ENCODE peak calls at places on chromosomes 2 and 18, in four cellular contexts. One of them, this sample, is unnamed.

GRCh38 chr2:241049739-241050623 is 51.6 kb downstream of the SNED1 start:
- DNase-seq in fibroblast of lung: no peak
- DNase-seq in PC-9: no peak
- DNase-seq in GM23248: no peak
- DNase-seq in this sample: no peak

GRCh38 chr2:182597570-182597969 is 118.5 kb upstream of the DNAJC10 start:
- DNase-seq in fibroblast of lung: peak; percentile 16
- DNase-seq in PC-9: no peak
- DNase-seq in GM23248: no peak
- DNase-seq in this sample: no peak

GRCh38 chr2:74418312-74418711 is 3.1 kb downstream of the C2orf81 start:
- DNase-seq in fibroblast of lung: no peak
- DNase-seq in PC-9: no peak
- DNase-seq in GM23248: no peak
- DNase-seq in this sample: no peak

GRCh38 chr18:24446953-24447537 is 13.4 kb upstream of the HRH4 start:
- DNase-seq in fibroblast of lung: peak; percentile 18
- DNase-seq in PC-9: no peak
- DNase-seq in GM23248: peak; percentile 13
- DNase-seq in this sample: peak; percentile 19

GRCh38 chr2:66441651-66442365 is 6.9 kb downstream of the MEIS1 start:
- DNase-seq in fibroblast of lung: peak; percentile 58
- DNase-seq in PC-9: no peak
- DNase-seq in GM23248: peak; percentile 45
- DNase-seq in this sample: no peak

GRCh38 chr2:10507106-10507505 is 59.0 kb upstream of the ODC1 start:
- DNase-seq in fibroblast of lung: no peak
- DNase-seq in PC-9: no peak
- DNase-seq in GM23248: no peak
- DNase-seq in this sample: no peak

GRCh38 chr2:227394403-227394802 is 6.7 kb upstream of the SCYGR1 start:
- DNase-seq in fibroblast of lung: no peak
- DNase-seq in PC-9: no peak
- DNase-seq in GM23248: no peak
- DNase-seq in this sample: peak; percentile 26

GRCh38 chr2:135132314-135132713 is 80.2 kb downstream of the RAB3GAP1 start:
- DNase-seq in fibroblast of lung: peak; percentile 52
- DNase-seq in PC-9: no peak
- DNase-seq in GM23248: peak; percentile 81
- DNase-seq in this sample: no peak

GRCh38 chr2:36339819-36340218 is 15.8 kb upstream of the CRIM1 start:
- DNase-seq in fibroblast of lung: no peak
- DNase-seq in PC-9: peak; percentile 68
- DNase-seq in GM23248: peak; percentile 75
- DNase-seq in this sample: no peak

GRCh38 chr2:66437601-66438497 is 2.9 kb downstream of the MEIS1 start:
- DNase-seq in fibroblast of lung: peak; percentile 57
- DNase-seq in PC-9: no peak
- DNase-seq in GM23248: peak; percentile 71
- DNase-seq in this sample: peak; percentile 32

GRCh38 chr2:75403991-75404428 is 156.7 kb downstream of the EVA1A start:
- DNase-seq in fibroblast of lung: peak; percentile 66
- DNase-seq in PC-9: no peak
- DNase-seq in GM23248: peak; percentile 69
- DNase-seq in this sample: peak; percentile 54

GRCh38 chr2:68971591-68972231 is 2.7 kb upstream of the GKN1 start:
- DNase-seq in fibroblast of lung: peak; percentile 85
- DNase-seq in PC-9: peak; percentile 89
- DNase-seq in GM23248: peak; percentile 95
- DNase-seq in this sample: no peak

GRCh38 chr18:44849361-44849760 is 168.7 kb downstream of the SETBP1 start:
- DNase-seq in fibroblast of lung: no peak
- DNase-seq in PC-9: no peak
- DNase-seq in GM23248: no peak
- DNase-seq in this sample: no peak

GRCh38 chr2:121090088-121090715 is 194.8 kb downstream of the TFCP2L1 start:
- DNase-seq in fibroblast of lung: no peak
- DNase-seq in PC-9: no peak
- DNase-seq in GM23248: no peak
- DNase-seq in this sample: no peak

GRCh38 chr2:182077451-182078142 is 91.9 kb downstream of the PPP1R1C start:
- DNase-seq in fibroblast of lung: peak; percentile 97
- DNase-seq in PC-9: peak; percentile 76
- DNase-seq in GM23248: peak; percentile 88
- DNase-seq in this sample: peak; percentile 81

GRCh38 chr18:57784816-57785144 is 18.3 kb downstream of the ATP8B1 start:
- DNase-seq in fibroblast of lung: no peak
- DNase-seq in PC-9: no peak
- DNase-seq in GM23248: no peak
- DNase-seq in this sample: no peak

GRCh38 chr18:79975985-79976680 is 11.7 kb downstream of the HSBP1L1 start:
- DNase-seq in fibroblast of lung: no peak
- DNase-seq in PC-9: no peak
- DNase-seq in GM23248: no peak
- DNase-seq in this sample: no peak

GRCh38 chr2:95323347-95324155 is 26.4 kb downstream of the KCNIP3 start:
- DNase-seq in fibroblast of lung: peak; percentile 37
- DNase-seq in PC-9: peak; percentile 60
- DNase-seq in GM23248: peak; percentile 63
- DNase-seq in this sample: peak; percentile 16

GRCh38 chr18:48641981-48642380 is 103.2 kb downstream of the CTIF start:
- DNase-seq in fibroblast of lung: no peak
- DNase-seq in PC-9: no peak
- DNase-seq in GM23248: no peak
- DNase-seq in this sample: no peak

GRCh38 chr2:172046866-172047265 is 38.4 kb upstream of the DLX1 start:
- DNase-seq in fibroblast of lung: no peak
- DNase-seq in PC-9: peak; percentile 61
- DNase-seq in GM23248: peak; percentile 5
- DNase-seq in this sample: no peak

GRCh38 chr2:66495788-66496640 is 61.1 kb downstream of the MEIS1 start:
- DNase-seq in fibroblast of lung: peak; percentile 86
- DNase-seq in PC-9: peak; percentile 92
- DNase-seq in GM23248: peak; percentile 96
- DNase-seq in this sample: no peak

GRCh38 chr18:9615973-9616559 is 1.7 kb upstream of the PPP4R1 start:
- DNase-seq in fibroblast of lung: no peak
- DNase-seq in PC-9: peak; percentile 46
- DNase-seq in GM23248: peak; percentile 77
- DNase-seq in this sample: no peak

GRCh38 chr18:13377496-13377895 is 158.9 kb downstream of the LDLRAD4 start:
- DNase-seq in fibroblast of lung: no peak
- DNase-seq in PC-9: no peak
- DNase-seq in GM23248: no peak
- DNase-seq in this sample: no peak

GRCh38 chr2:184859187-184859586 is 260.9 kb downstream of the ZNF804A start:
- DNase-seq in fibroblast of lung: no peak
- DNase-seq in PC-9: no peak
- DNase-seq in GM23248: no peak
- DNase-seq in this sample: no peak

GRCh38 chr2:175414872-175415487 is 233.5 kb upstream of the ATP5MC3 start:
- DNase-seq in fibroblast of lung: peak; percentile 71
- DNase-seq in PC-9: no peak
- DNase-seq in GM23248: peak; percentile 67
- DNase-seq in this sample: peak; percentile 55

GRCh38 chr2:153532160-153532559 is 53.6 kb upstream of the RPRM start:
- DNase-seq in fibroblast of lung: no peak
- DNase-seq in PC-9: no peak
- DNase-seq in GM23248: no peak
- DNase-seq in this sample: no peak

GRCh38 chr2:95054016-95054415 is 28.5 kb downstream of the MAL start:
- DNase-seq in fibroblast of lung: no peak
- DNase-seq in PC-9: no peak
- DNase-seq in GM23248: no peak
- DNase-seq in this sample: no peak

GRCh38 chr2:43142921-43143438 is 83.4 kb downstream of the ZFP36L2 start:
- DNase-seq in fibroblast of lung: no peak
- DNase-seq in PC-9: peak; percentile 37
- DNase-seq in GM23248: peak; percentile 28
- DNase-seq in this sample: no peak

GRCh38 chr2:55779459-55780421 is 86.1 kb upstream of the PNPT1 start:
- DNase-seq in fibroblast of lung: peak; percentile 28
- DNase-seq in PC-9: peak; percentile 87
- DNase-seq in GM23248: peak; percentile 80
- DNase-seq in this sample: peak; percentile 49

DNA sequence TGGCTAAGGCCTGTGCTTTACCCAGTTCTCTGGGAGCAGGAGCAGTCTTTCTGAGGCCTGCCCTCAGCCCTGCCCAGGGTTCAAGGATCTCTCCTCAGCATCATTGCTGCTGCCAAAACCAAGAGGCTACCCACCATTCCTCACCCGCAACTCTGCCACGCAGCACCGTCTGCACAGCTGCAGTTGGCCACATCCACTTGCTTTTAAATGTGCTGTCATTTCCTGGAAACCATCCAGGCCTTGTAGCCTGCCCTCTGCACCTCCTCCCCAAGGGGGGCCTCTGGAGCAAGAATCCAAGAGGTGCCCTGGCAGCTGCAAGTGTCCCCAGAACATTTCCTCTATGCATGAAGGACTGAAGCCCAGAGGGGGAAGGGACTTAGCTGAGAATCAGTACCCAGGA is 14.7 kb downstream of the EMX1 start:
- DNase-seq in fibroblast of lung: peak; percentile 36
- DNase-seq in PC-9: no peak
- DNase-seq in GM23248: peak; percentile 54
- DNase-seq in this sample: no peak
- H3K27me3 ChIP-seq in fibroblast of lung: peaks cover 42% of the 10 kb centered on the region
- H3K27me3 ChIP-seq in PC-9: peaks cover 53% of the 10 kb centered on the region
- H3K27me3 ChIP-seq in GM23248: peaks cover 29% of the 10 kb centered on the region
- H3K27me3 ChIP-seq in this sample: peaks cover 4% of the 10 kb centered on the region

GRCh38 chr18:37430346-37431076 is 135.1 kb downstream of the CELF4 start:
- DNase-seq in fibroblast of lung: no peak
- DNase-seq in PC-9: no peak
- DNase-seq in GM23248: no peak
- DNase-seq in this sample: no peak
- H3K4me2 ChIP-seq in fibroblast of lung: no peak overlapping the region
- H3K4me2 ChIP-seq in PC-9: no peak overlapping the region
- H3K4me2 ChIP-seq in GM23248: no peak overlapping the region
- H3K4me2 ChIP-seq in this sample: no peak overlapping the region

GRCh38 chr2:20671736-20672080 is 4.8 kb downstream of the GDF7 start:
- DNase-seq in fibroblast of lung: no peak
- DNase-seq in PC-9: no peak
- DNase-seq in GM23248: no peak
- DNase-seq in this sample: no peak
- TF ChIP-seq EZH2 in fibroblast of lung: peak; percentile 70
- TF ChIP-seq EZH2 in PC-9: no peak
- TF ChIP-seq EZH2 in GM23248: peak; percentile 84
- TF ChIP-seq EZH2 in this sample: no peak

DNA sequence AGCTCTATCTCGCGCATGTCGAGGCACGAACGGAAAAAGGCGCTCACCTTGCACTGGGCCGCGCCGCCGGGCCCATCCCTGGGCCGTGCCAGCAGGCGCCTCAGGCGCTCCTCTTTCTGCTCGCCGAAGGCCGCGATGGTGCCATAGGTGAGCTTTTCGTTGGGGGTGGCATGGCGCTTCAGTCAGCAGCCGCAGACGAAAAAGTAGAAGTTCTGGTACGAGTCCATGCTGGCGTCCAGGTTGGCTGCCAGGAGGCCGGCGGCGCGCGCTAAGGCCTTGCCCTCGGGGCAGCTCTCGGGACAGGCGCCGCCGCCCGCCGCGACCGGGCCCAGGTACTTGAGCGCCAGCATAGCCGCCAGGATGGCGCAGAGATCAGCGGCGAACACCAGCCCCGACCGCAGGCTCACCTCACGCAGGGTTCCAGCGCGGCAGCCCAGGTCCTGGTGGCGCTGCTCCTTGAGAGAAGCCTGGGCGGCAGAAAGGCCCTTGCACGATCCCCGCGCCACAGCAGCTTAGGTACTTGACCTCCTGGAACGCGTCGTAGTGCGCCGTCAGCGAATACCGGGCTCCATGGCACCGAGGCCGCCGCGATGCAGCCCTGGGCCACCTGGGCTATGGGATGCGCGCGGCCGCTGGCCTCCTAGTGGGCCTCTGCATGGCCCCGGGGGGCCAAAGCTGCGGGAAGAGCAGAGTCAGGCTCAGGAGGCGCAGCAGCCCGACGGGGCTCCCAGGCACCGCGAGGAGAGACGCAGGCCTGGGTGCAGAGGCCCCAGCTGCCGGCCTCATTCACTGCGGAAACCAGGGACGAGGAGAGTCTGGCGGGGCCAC is 12.8 kb downstream of the ALPG start:
- DNase-seq in fibroblast of lung: no peak
- DNase-seq in PC-9: no peak
- DNase-seq in GM23248: no peak
- DNase-seq in this sample: no peak
- H3K27me3 ChIP-seq in fibroblast of lung: peaks cover 50% of the 10 kb centered on the region
- H3K27me3 ChIP-seq in PC-9: no peaks in the 10 kb centered on the region
- H3K27me3 ChIP-seq in GM23248: peaks cover 58% of the 10 kb centered on the region
- H3K27me3 ChIP-seq in this sample: peaks cover 4% of the 10 kb centered on the region

GRCh38 chr2:27081984-27082772 is 3.8 kb downstream of the EMILIN1 start:
- DNase-seq in fibroblast of lung: no peak
- DNase-seq in PC-9: no peak
- DNase-seq in GM23248: no peak
- DNase-seq in this sample: no peak
- H3K4me2 ChIP-seq in fibroblast of lung: no peak overlapping the region
- H3K4me2 ChIP-seq in PC-9: peak overlapping the region; percentile 79
- H3K4me2 ChIP-seq in GM23248: no peak overlapping the region
- H3K4me2 ChIP-seq in this sample: peak overlapping the region; percentile 87

DNA sequence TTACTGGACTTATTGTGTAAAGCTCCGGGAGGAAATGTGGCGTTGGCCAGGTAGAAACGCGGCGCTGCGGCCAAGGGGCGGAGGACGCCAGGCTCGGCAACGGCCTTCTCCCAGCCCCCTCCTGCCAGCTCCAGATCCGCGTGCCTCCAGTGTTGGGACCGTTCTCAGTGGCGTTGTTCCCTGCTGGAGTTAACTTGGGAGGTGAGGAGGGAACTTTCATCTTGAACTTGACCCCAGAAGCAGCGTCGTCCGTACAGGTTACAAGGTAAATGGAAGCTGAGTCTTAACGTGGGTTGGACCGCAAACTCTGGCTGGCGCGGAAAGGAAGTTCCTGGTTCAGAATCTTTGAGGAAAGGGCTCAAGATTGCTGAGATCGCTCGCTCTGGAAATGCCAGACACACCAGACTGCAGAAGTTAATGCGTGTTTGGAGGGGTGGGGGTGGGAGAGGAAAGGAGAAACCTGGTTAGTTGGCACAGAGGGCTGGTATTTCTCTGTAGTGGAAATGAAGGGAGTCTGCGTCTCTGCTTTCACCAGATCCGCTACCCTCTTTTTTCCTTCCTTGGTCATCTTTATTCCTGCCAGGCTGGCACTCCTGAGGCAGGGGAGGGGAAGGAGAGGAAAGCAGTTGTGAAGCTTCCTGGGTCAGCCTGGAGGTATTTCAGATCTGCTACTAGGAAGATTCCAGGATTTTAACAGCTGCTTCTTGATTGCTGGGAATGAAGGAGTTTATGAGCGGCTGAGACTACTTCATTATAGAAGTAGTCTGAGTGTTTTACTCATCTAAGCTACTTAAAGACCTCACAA is 1.5 kb downstream of the TANC1 start:
- DNase-seq in fibroblast of lung: peak; percentile 29
- DNase-seq in PC-9: peak; percentile 36
- DNase-seq in GM23248: peak; percentile 58
- DNase-seq in this sample: no peak
- TF ChIP-seq EZH2 in fibroblast of lung: no peak
- TF ChIP-seq EZH2 in PC-9: no peak
- TF ChIP-seq EZH2 in GM23248: no peak
- TF ChIP-seq EZH2 in this sample: no peak

This sample was measured in MM.1S.